ENCODE peak calls at places on chromosome 4, in five cellular contexts. W, K, P, Z and G are unnamed samples.

GRCh38 chr4:184318852-184319251 is 101.2 kb upstream of the ENPP6 start:
- DNase-seq in W (no peak), K (no peak), Z (no peak), P (no peak), G (no peak)

GRCh38 chr4:14383652-14384051 is 618.6 kb upstream of the CPEB2 start:
- DNase-seq in Z (no peak), K (no peak), P (no peak), W (no peak), G (no peak)

GRCh38 chr4:94757192-94758140 is at the start of gene BMPR1B:
- DNase-seq in K (peak; percentile 66), W (no peak), Z (peak; percentile 65), P (no peak), G (peak; percentile 57)

GRCh38 chr4:107035711-107036601 is at the start of gene DKK2:
- DNase-seq in Z (peak; percentile 27), P (no peak), W (peak; percentile 46), K (peak; percentile 44), G (no peak)

GRCh38 chr4:80305466-80305865 is 30.1 kb upstream of the CFAP299 start:
- DNase-seq in W (no peak), P (no peak), K (peak; percentile 79), Z (peak; percentile 68), G (no peak)

GRCh38 chr4:55543858-55544257 is 2.9 kb downstream of the CLOCK start:
- DNase-seq in W (no peak), K (peak; percentile 43), Z (peak; percentile 49), P (no peak), G (peak; percentile 51)

GRCh38 chr4:1250527-1250812 is 1.5 kb upstream of the CTBP1 start:
- DNase-seq in W (no peak), Z (no peak), K (no peak), P (no peak), G (no peak)

GRCh38 chr4:6010789-6011188 is 7.4 kb downstream of the C4orf50 start:
- DNase-seq in Z (no peak), W (no peak), K (no peak), P (no peak), G (no peak)

GRCh38 chr4:89915151-89915550 is 20.5 kb downstream of the MMRN1 start:
- DNase-seq in K (no peak), W (no peak), Z (no peak), P (no peak), G (no peak)

GRCh38 chr4:99885063-99885664 is 9.1 kb downstream of the LAMTOR3 start:
- DNase-seq in K (peak; percentile 58), Z (peak; percentile 41), W (no peak), P (peak; percentile 61), G (no peak)

GRCh38 chr4:78222575-78223186 is 165.6 kb downstream of the FRAS1 start:
- DNase-seq in W (no peak), Z (peak; percentile 12), P (no peak), K (no peak), G (no peak)

GRCh38 chr4:128590034-128590740 is 219.3 kb upstream of the JADE1 start:
- DNase-seq in W (no peak), Z (no peak), P (no peak), K (no peak), G (no peak)

GRCh38 chr4:89024051-89024675 is 32.8 kb downstream of the FAM13A start:
- DNase-seq in Z (peak; percentile 73), P (peak; percentile 74), W (no peak), K (peak; percentile 87), G (peak; percentile 71)

GRCh38 chr4:18105023-18106011 is 83.8 kb upstream of the LCORL start:
- DNase-seq in K (peak; percentile 12), W (no peak), Z (peak; percentile 65), P (no peak), G (no peak)

GRCh38 chr4:1539859-1540600 is 133.8 kb upstream of the NKX1-1 start:
- DNase-seq in W (no peak), K (no peak), Z (no peak), P (no peak), G (no peak)

GRCh38 chr4:186840222-186840701 is 116.6 kb upstream of the FAT1 start:
- DNase-seq in W (no peak), K (peak; percentile 92), Z (no peak), P (no peak), G (no peak)

GRCh38 chr4:2442175-2442993 is 23.6 kb downstream of the CFAP99 start:
- DNase-seq in Z (no peak), P (no peak), K (no peak), W (no peak), G (no peak)

GRCh38 chr4:149897784-149898183 is 82.1 kb upstream of the IQCM start:
- DNase-seq in Z (peak; percentile 52), P (no peak), W (no peak), K (peak; percentile 41), G (peak; percentile 13)

GRCh38 chr4:74018771-74019170 is 19.7 kb downstream of the CXCL3 start:
- DNase-seq in W (peak; percentile 49), K (no peak), Z (peak; percentile 73), P (no peak), G (no peak)

GRCh38 chr4:101981756-101982155 is 191.2 kb downstream of the BANK1 start:
- DNase-seq in P (no peak), K (no peak), Z (peak; percentile 86), W (no peak), G (no peak)

GRCh38 chr4:4855293-4856070 is 4.0 kb upstream of the MSX1 start:
- DNase-seq in Z (no peak), P (no peak), K (no peak), W (no peak), G (no peak)

GRCh38 chr4:55038176-55038890 is 87.1 kb downstream of the KDR start:
- DNase-seq in P (no peak), Z (peak; percentile 66), K (peak; percentile 54), W (no peak), G (no peak)

GRCh38 chr4:20266215-20267082 is 14.7 kb downstream of the SLIT2 start:
- DNase-seq in P (no peak), W (no peak), K (no peak), Z (peak; percentile 46), G (no peak)

GRCh38 chr4:29081230-29081955 is 1638.8 kb upstream of the PCDH7 start:
- DNase-seq in Z (peak; percentile 5), K (peak; percentile 19), P (no peak), W (no peak), G (no peak)

GRCh38 chr4:26860922-26861433 is 337 bp downstream of the STIM2 start:
- DNase-seq in W (peak; percentile 78), P (peak; percentile 63), K (peak; percentile 33), Z (no peak), G (peak; percentile 66)

GRCh38 chr4:174859904-174860303 is 30.9 kb upstream of the GLRA3 start:
- DNase-seq in K (no peak), Z (no peak), W (no peak), P (no peak), G (no peak)

GRCh38 chr4:86594559-86595425 is 677 bp downstream of the PTPN13 start:
- DNase-seq in Z (peak; percentile 56), K (peak; percentile 91), P (no peak), W (peak; percentile 58), G (peak; percentile 81)

GRCh38 chr4:152417648-152418047 is 118.2 kb downstream of the FBXW7 start:
- DNase-seq in K (no peak), W (no peak), P (no peak), Z (no peak), G (no peak)

GRCh38 chr4:125789018-125789417 is 474.3 kb downstream of the FAT4 start:
- DNase-seq in Z (no peak), W (no peak), P (no peak), K (peak; percentile 10), G (no peak)

GRCh38 chr4:99378876-99379275 is 26.3 kb upstream of the ADH1C start:
- DNase-seq in Z (no peak), K (no peak), W (no peak), P (no peak), G (no peak)

GRCh38 chr4:72473434-72473900 is 95.6 kb downstream of the ADAMTS3 start:
- DNase-seq in W (no peak), K (peak; percentile 75), P (no peak), Z (no peak), G (no peak)
- H3K4me3 ChIP-seq in W (no peak overlapping the region), K (no peak overlapping the region), P (no peak overlapping the region), Z (no peak overlapping the region), G (no peak overlapping the region)

DNA sequence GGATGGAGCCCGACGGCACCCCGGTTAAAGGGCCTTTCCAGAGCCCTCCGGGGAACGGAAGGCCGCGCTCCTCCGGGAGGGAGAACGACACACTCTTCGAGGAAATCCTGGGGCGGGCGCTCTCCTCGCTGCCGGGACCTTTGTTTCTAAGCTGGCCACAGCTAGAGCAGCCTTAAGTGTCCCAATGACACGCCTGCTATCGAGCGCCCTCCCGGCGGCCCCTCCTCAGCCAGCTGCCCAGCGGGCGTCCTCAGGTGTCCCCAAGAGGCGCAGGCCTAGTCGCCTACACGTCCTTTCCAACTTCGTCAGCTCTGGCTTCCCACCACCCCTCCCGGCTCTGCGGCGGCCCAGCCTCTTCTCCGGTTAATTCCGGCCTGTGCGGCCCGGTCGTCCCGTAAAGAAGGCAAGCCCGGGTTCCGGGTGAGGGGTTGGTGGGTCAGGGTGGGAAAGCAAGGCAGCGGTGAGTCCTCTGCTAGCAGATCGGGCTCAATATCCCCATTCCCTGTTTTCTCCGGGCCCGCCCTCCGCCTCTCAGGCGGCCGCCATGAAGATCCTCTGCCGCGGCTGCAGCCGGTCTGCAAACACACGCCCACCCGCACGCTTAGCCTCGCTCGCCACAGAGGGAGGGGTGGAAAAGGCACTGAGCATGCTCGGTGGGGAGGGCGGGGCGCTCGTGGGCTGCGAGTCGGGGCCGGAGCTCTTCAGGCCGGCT is 449 bp upstream of the RAP1GDS1 start:
- DNase-seq in Z (peak; percentile 90), W (peak; percentile 98), P (peak; percentile 90), K (peak; percentile 93), G (peak; percentile 98)
- H3K4me3 ChIP-seq in Z (peak overlapping the region; percentile 70), W (peak overlapping the region; percentile 80), P (peak overlapping the region; percentile 82), K (peak overlapping the region; percentile 78), G (peak overlapping the region; percentile 84)

GRCh38 chr4:7128234-7128633 is 60.4 kb upstream of the GRPEL1 start:
- DNase-seq in Z (no peak), W (no peak), P (no peak), K (no peak), G (no peak)
- H3K4me3 ChIP-seq in Z (no peak overlapping the region), W (no peak overlapping the region), P (no peak overlapping the region), K (no peak overlapping the region), G (no peak overlapping the region)

DNA sequence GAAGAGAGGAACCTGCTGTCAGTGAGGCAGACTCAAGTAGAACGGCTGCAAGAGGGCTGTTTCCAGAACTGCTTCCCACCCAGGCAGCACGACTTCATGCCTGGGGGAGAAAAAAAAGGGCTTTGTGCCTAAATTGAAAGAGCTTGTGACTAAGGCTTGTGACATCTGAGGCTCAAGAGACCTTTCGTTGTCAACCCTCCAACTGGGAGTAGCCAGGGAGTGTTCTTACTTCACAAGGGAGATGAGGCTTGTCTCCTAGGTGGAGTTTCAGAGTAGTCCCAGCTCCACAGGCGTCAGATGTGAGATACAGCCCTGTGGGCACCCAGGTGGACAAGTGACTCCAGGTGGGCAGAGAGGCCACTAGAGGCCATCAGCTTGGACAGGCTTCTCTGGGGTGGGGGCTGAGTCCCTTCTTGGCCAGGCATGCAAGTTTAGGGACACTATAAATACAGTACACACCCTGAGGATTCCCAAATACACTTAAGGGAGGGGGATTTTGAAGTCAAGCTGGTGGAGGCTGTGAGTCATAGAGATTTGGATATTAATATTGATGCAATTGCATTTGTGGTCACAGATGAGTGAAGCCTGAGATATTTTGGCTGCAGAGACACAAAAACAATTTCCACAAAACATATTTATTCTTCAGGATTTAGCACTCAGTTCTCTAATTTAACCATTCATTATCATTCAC is 40.1 kb upstream of the SETD7 start:
- DNase-seq in Z (peak; percentile 78), K (peak; percentile 61), P (no peak), W (no peak), G (no peak)
- H3K4me3 ChIP-seq in Z (no peak overlapping the region), K (no peak overlapping the region), P (no peak overlapping the region), W (no peak overlapping the region), G (no peak overlapping the region)